ENCODE peak calls at places on chromosomes 4 and X, in ten cellular contexts. One of them, this sample, is unnamed.

GRCh38 chr4:169238445-169238844 is 32.3 kb downstream of the SH3RF1 start:
- DNase-seq in naive thymus-derived CD4-positive, alpha-beta T cell: no peak
- DNase-seq in stimulated activated CD4-positive, alpha-beta T cell treated with anti-CD3 and anti-CD28 coated beads, TNF-alpha, amount 100 ng/mL, for 48 hours: no peak
- DNase-seq in AG09319: no peak
- DNase-seq in GM10248: no peak
- DNase-seq in HT1080: peak
- DNase-seq in effector CD4-positive, alpha-beta T cell: no peak
- DNase-seq in germinal center: no peak
- DNase-seq in activated T-cell treated with anti-CD3 and anti-CD28 coated beads for 4 hours: no peak
- DNase-seq in T-helper 9 cell: no peak
- DNase-seq in this sample: no peak

GRCh38 chr4:180380733-180381132 is 1862.5 kb upstream of the TENM3 start:
- DNase-seq in naive thymus-derived CD4-positive, alpha-beta T cell: no peak
- DNase-seq in stimulated activated CD4-positive, alpha-beta T cell treated with anti-CD3 and anti-CD28 coated beads, TNF-alpha, amount 100 ng/mL, for 48 hours: no peak
- DNase-seq in AG09319: no peak
- DNase-seq in GM10248: no peak
- DNase-seq in HT1080: peak
- DNase-seq in effector CD4-positive, alpha-beta T cell: no peak
- DNase-seq in germinal center: no peak
- DNase-seq in activated T-cell treated with anti-CD3 and anti-CD28 coated beads for 4 hours: no peak
- DNase-seq in T-helper 9 cell: no peak
- DNase-seq in this sample: no peak

GRCh38 chr4:76366737-76367136 is 54.2 kb downstream of the CCDC158 start:
- DNase-seq in naive thymus-derived CD4-positive, alpha-beta T cell: no peak
- DNase-seq in stimulated activated CD4-positive, alpha-beta T cell treated with anti-CD3 and anti-CD28 coated beads, TNF-alpha, amount 100 ng/mL, for 48 hours: no peak
- DNase-seq in AG09319: no peak
- DNase-seq in GM10248: no peak
- DNase-seq in HT1080: no peak
- DNase-seq in effector CD4-positive, alpha-beta T cell: no peak
- DNase-seq in germinal center: no peak
- DNase-seq in activated T-cell treated with anti-CD3 and anti-CD28 coated beads for 4 hours: no peak
- DNase-seq in T-helper 9 cell: no peak
- DNase-seq in this sample: no peak

GRCh38 chr4:37745946-37746345 is 59.8 kb upstream of the RELL1 start:
- DNase-seq in naive thymus-derived CD4-positive, alpha-beta T cell: no peak
- DNase-seq in stimulated activated CD4-positive, alpha-beta T cell treated with anti-CD3 and anti-CD28 coated beads, TNF-alpha, amount 100 ng/mL, for 48 hours: no peak
- DNase-seq in AG09319: no peak
- DNase-seq in GM10248: no peak
- DNase-seq in HT1080: no peak
- DNase-seq in effector CD4-positive, alpha-beta T cell: no peak
- DNase-seq in germinal center: no peak
- DNase-seq in activated T-cell treated with anti-CD3 and anti-CD28 coated beads for 4 hours: no peak
- DNase-seq in T-helper 9 cell: no peak
- DNase-seq in this sample: no peak

GRCh38 chr4:107275192-107275591 is 239.1 kb upstream of the DKK2 start:
- DNase-seq in naive thymus-derived CD4-positive, alpha-beta T cell: no peak
- DNase-seq in stimulated activated CD4-positive, alpha-beta T cell treated with anti-CD3 and anti-CD28 coated beads, TNF-alpha, amount 100 ng/mL, for 48 hours: no peak
- DNase-seq in AG09319: no peak
- DNase-seq in GM10248: no peak
- DNase-seq in HT1080: no peak
- DNase-seq in effector CD4-positive, alpha-beta T cell: no peak
- DNase-seq in germinal center: no peak
- DNase-seq in activated T-cell treated with anti-CD3 and anti-CD28 coated beads for 4 hours: no peak
- DNase-seq in T-helper 9 cell: no peak
- DNase-seq in this sample: no peak

GRCh38 chr4:5524451-5524850 is 183.9 kb downstream of the EVC2 start:
- DNase-seq in naive thymus-derived CD4-positive, alpha-beta T cell: no peak
- DNase-seq in stimulated activated CD4-positive, alpha-beta T cell treated with anti-CD3 and anti-CD28 coated beads, TNF-alpha, amount 100 ng/mL, for 48 hours: no peak
- DNase-seq in AG09319: no peak
- DNase-seq in GM10248: no peak
- DNase-seq in HT1080: no peak
- DNase-seq in effector CD4-positive, alpha-beta T cell: no peak
- DNase-seq in germinal center: no peak
- DNase-seq in activated T-cell treated with anti-CD3 and anti-CD28 coated beads for 4 hours: no peak
- DNase-seq in T-helper 9 cell: no peak
- DNase-seq in this sample: no peak

GRCh38 chrX:38109042-38109904 is 102.9 kb downstream of the SYTL5 start:
- DNase-seq in naive thymus-derived CD4-positive, alpha-beta T cell: no peak
- DNase-seq in stimulated activated CD4-positive, alpha-beta T cell treated with anti-CD3 and anti-CD28 coated beads, TNF-alpha, amount 100 ng/mL, for 48 hours: no peak
- DNase-seq in AG09319: no peak
- DNase-seq in GM10248: no peak
- DNase-seq in HT1080: no peak
- DNase-seq in effector CD4-positive, alpha-beta T cell: no peak
- DNase-seq in germinal center: no peak
- DNase-seq in activated T-cell treated with anti-CD3 and anti-CD28 coated beads for 4 hours: no peak
- DNase-seq in T-helper 9 cell: no peak
- DNase-seq in this sample: no peak

GRCh38 chr4:158670975-158671664 is 567 bp downstream of the C4orf46 start:
- DNase-seq in naive thymus-derived CD4-positive, alpha-beta T cell: peak
- DNase-seq in stimulated activated CD4-positive, alpha-beta T cell treated with anti-CD3 and anti-CD28 coated beads, TNF-alpha, amount 100 ng/mL, for 48 hours: peak
- DNase-seq in AG09319: peak
- DNase-seq in GM10248: peak
- DNase-seq in HT1080: peak
- DNase-seq in effector CD4-positive, alpha-beta T cell: peak
- DNase-seq in germinal center: peak
- DNase-seq in activated T-cell treated with anti-CD3 and anti-CD28 coated beads for 4 hours: peak
- DNase-seq in T-helper 9 cell: no peak
- DNase-seq in this sample: peak

GRCh38 chr4:53459548-53459947 is 82.1 kb downstream of the FIP1L1 start:
- DNase-seq in naive thymus-derived CD4-positive, alpha-beta T cell: no peak
- DNase-seq in stimulated activated CD4-positive, alpha-beta T cell treated with anti-CD3 and anti-CD28 coated beads, TNF-alpha, amount 100 ng/mL, for 48 hours: no peak
- DNase-seq in AG09319: no peak
- DNase-seq in GM10248: no peak
- DNase-seq in HT1080: peak
- DNase-seq in effector CD4-positive, alpha-beta T cell: no peak
- DNase-seq in germinal center: no peak
- DNase-seq in activated T-cell treated with anti-CD3 and anti-CD28 coated beads for 4 hours: no peak
- DNase-seq in T-helper 9 cell: no peak
- DNase-seq in this sample: no peak

GRCh38 chr4:7774301-7775019 is 165.2 kb downstream of the AFAP1 start:
- DNase-seq in naive thymus-derived CD4-positive, alpha-beta T cell: no peak
- DNase-seq in stimulated activated CD4-positive, alpha-beta T cell treated with anti-CD3 and anti-CD28 coated beads, TNF-alpha, amount 100 ng/mL, for 48 hours: no peak
- DNase-seq in AG09319: no peak
- DNase-seq in GM10248: no peak
- DNase-seq in HT1080: no peak
- DNase-seq in effector CD4-positive, alpha-beta T cell: no peak
- DNase-seq in germinal center: no peak
- DNase-seq in activated T-cell treated with anti-CD3 and anti-CD28 coated beads for 4 hours: no peak
- DNase-seq in T-helper 9 cell: no peak
- DNase-seq in this sample: no peak

GRCh38 chrX:84188320-84188834 is 378 bp upstream of the RPS6KA6 start:
- DNase-seq in naive thymus-derived CD4-positive, alpha-beta T cell: no peak
- DNase-seq in stimulated activated CD4-positive, alpha-beta T cell treated with anti-CD3 and anti-CD28 coated beads, TNF-alpha, amount 100 ng/mL, for 48 hours: no peak
- DNase-seq in AG09319: peak
- DNase-seq in GM10248: peak
- DNase-seq in HT1080: no peak
- DNase-seq in effector CD4-positive, alpha-beta T cell: no peak
- DNase-seq in germinal center: peak
- DNase-seq in activated T-cell treated with anti-CD3 and anti-CD28 coated beads for 4 hours: no peak
- DNase-seq in T-helper 9 cell: no peak
- DNase-seq in this sample: peak

GRCh38 chrX:29948653-29949052 is 266.7 kb upstream of the MAGEB2 start:
- DNase-seq in naive thymus-derived CD4-positive, alpha-beta T cell: no peak
- DNase-seq in stimulated activated CD4-positive, alpha-beta T cell treated with anti-CD3 and anti-CD28 coated beads, TNF-alpha, amount 100 ng/mL, for 48 hours: no peak
- DNase-seq in AG09319: no peak
- DNase-seq in GM10248: no peak
- DNase-seq in HT1080: peak
- DNase-seq in effector CD4-positive, alpha-beta T cell: no peak
- DNase-seq in germinal center: no peak
- DNase-seq in activated T-cell treated with anti-CD3 and anti-CD28 coated beads for 4 hours: no peak
- DNase-seq in T-helper 9 cell: no peak
- DNase-seq in this sample: no peak

GRCh38 chrX:102042706-102043325 is 82.7 kb upstream of the TCEAL2 start:
- DNase-seq in naive thymus-derived CD4-positive, alpha-beta T cell: no peak
- DNase-seq in stimulated activated CD4-positive, alpha-beta T cell treated with anti-CD3 and anti-CD28 coated beads, TNF-alpha, amount 100 ng/mL, for 48 hours: no peak
- DNase-seq in AG09319: no peak
- DNase-seq in GM10248: no peak
- DNase-seq in HT1080: peak
- DNase-seq in effector CD4-positive, alpha-beta T cell: no peak
- DNase-seq in germinal center: no peak
- DNase-seq in activated T-cell treated with anti-CD3 and anti-CD28 coated beads for 4 hours: no peak
- DNase-seq in T-helper 9 cell: no peak
- DNase-seq in this sample: no peak

GRCh38 chr4:2448589-2448988 is 20.3 kb upstream of the RNF4 start:
- DNase-seq in naive thymus-derived CD4-positive, alpha-beta T cell: no peak
- DNase-seq in stimulated activated CD4-positive, alpha-beta T cell treated with anti-CD3 and anti-CD28 coated beads, TNF-alpha, amount 100 ng/mL, for 48 hours: no peak
- DNase-seq in AG09319: no peak
- DNase-seq in GM10248: no peak
- DNase-seq in HT1080: no peak
- DNase-seq in effector CD4-positive, alpha-beta T cell: no peak
- DNase-seq in germinal center: no peak
- DNase-seq in activated T-cell treated with anti-CD3 and anti-CD28 coated beads for 4 hours: no peak
- DNase-seq in T-helper 9 cell: no peak
- DNase-seq in this sample: no peak

GRCh38 chrX:115939636-115940160 is 230.8 kb upstream of the AGTR2 start:
- DNase-seq in naive thymus-derived CD4-positive, alpha-beta T cell: no peak
- DNase-seq in stimulated activated CD4-positive, alpha-beta T cell treated with anti-CD3 and anti-CD28 coated beads, TNF-alpha, amount 100 ng/mL, for 48 hours: no peak
- DNase-seq in AG09319: no peak
- DNase-seq in GM10248: no peak
- DNase-seq in HT1080: no peak
- DNase-seq in effector CD4-positive, alpha-beta T cell: no peak
- DNase-seq in germinal center: no peak
- DNase-seq in activated T-cell treated with anti-CD3 and anti-CD28 coated beads for 4 hours: no peak
- DNase-seq in T-helper 9 cell: no peak
- DNase-seq in this sample: no peak

GRCh38 chr4:1364217-1364616 is 17.2 kb downstream of the UVSSA start:
- DNase-seq in naive thymus-derived CD4-positive, alpha-beta T cell: no peak
- DNase-seq in stimulated activated CD4-positive, alpha-beta T cell treated with anti-CD3 and anti-CD28 coated beads, TNF-alpha, amount 100 ng/mL, for 48 hours: no peak
- DNase-seq in AG09319: no peak
- DNase-seq in GM10248: no peak
- DNase-seq in HT1080: no peak
- DNase-seq in effector CD4-positive, alpha-beta T cell: no peak
- DNase-seq in germinal center: no peak
- DNase-seq in activated T-cell treated with anti-CD3 and anti-CD28 coated beads for 4 hours: no peak
- DNase-seq in T-helper 9 cell: no peak
- DNase-seq in this sample: no peak

GRCh38 chrX:14865201-14865600 is 7.7 kb downstream of the FANCB start:
- DNase-seq in naive thymus-derived CD4-positive, alpha-beta T cell: no peak
- DNase-seq in stimulated activated CD4-positive, alpha-beta T cell treated with anti-CD3 and anti-CD28 coated beads, TNF-alpha, amount 100 ng/mL, for 48 hours: no peak
- DNase-seq in AG09319: no peak
- DNase-seq in GM10248: no peak
- DNase-seq in HT1080: no peak
- DNase-seq in effector CD4-positive, alpha-beta T cell: no peak
- DNase-seq in germinal center: no peak
- DNase-seq in activated T-cell treated with anti-CD3 and anti-CD28 coated beads for 4 hours: no peak
- DNase-seq in T-helper 9 cell: no peak
- DNase-seq in this sample: no peak

GRCh38 chr4:106898621-106899230 is 137.4 kb downstream of the DKK2 start:
- DNase-seq in naive thymus-derived CD4-positive, alpha-beta T cell: no peak
- DNase-seq in stimulated activated CD4-positive, alpha-beta T cell treated with anti-CD3 and anti-CD28 coated beads, TNF-alpha, amount 100 ng/mL, for 48 hours: no peak
- DNase-seq in AG09319: peak
- DNase-seq in GM10248: peak
- DNase-seq in HT1080: peak
- DNase-seq in effector CD4-positive, alpha-beta T cell: no peak
- DNase-seq in germinal center: peak
- DNase-seq in activated T-cell treated with anti-CD3 and anti-CD28 coated beads for 4 hours: no peak
- DNase-seq in T-helper 9 cell: no peak
- DNase-seq in this sample: peak

GRCh38 chr4:75672461-75673026 is 667 bp downstream of the G3BP2 start:
- DNase-seq in naive thymus-derived CD4-positive, alpha-beta T cell: peak
- DNase-seq in stimulated activated CD4-positive, alpha-beta T cell treated with anti-CD3 and anti-CD28 coated beads, TNF-alpha, amount 100 ng/mL, for 48 hours: peak
- DNase-seq in AG09319: no peak
- DNase-seq in GM10248: peak
- DNase-seq in HT1080: peak
- DNase-seq in effector CD4-positive, alpha-beta T cell: peak
- DNase-seq in germinal center: peak
- DNase-seq in activated T-cell treated with anti-CD3 and anti-CD28 coated beads for 4 hours: peak
- DNase-seq in T-helper 9 cell: peak
- DNase-seq in this sample: peak

GRCh38 chr4:8292388-8293107 is 23.0 kb downstream of the HTRA3 start:
- DNase-seq in naive thymus-derived CD4-positive, alpha-beta T cell: no peak
- DNase-seq in stimulated activated CD4-positive, alpha-beta T cell treated with anti-CD3 and anti-CD28 coated beads, TNF-alpha, amount 100 ng/mL, for 48 hours: no peak
- DNase-seq in AG09319: no peak
- DNase-seq in GM10248: no peak
- DNase-seq in HT1080: no peak
- DNase-seq in effector CD4-positive, alpha-beta T cell: no peak
- DNase-seq in germinal center: no peak
- DNase-seq in activated T-cell treated with anti-CD3 and anti-CD28 coated beads for 4 hours: no peak
- DNase-seq in T-helper 9 cell: no peak
- DNase-seq in this sample: no peak

GRCh38 chr4:107349266-107349665 is 313.2 kb upstream of the DKK2 start:
- DNase-seq in naive thymus-derived CD4-positive, alpha-beta T cell: no peak
- DNase-seq in stimulated activated CD4-positive, alpha-beta T cell treated with anti-CD3 and anti-CD28 coated beads, TNF-alpha, amount 100 ng/mL, for 48 hours: no peak
- DNase-seq in AG09319: no peak
- DNase-seq in GM10248: no peak
- DNase-seq in HT1080: peak
- DNase-seq in effector CD4-positive, alpha-beta T cell: no peak
- DNase-seq in germinal center: no peak
- DNase-seq in activated T-cell treated with anti-CD3 and anti-CD28 coated beads for 4 hours: no peak
- DNase-seq in T-helper 9 cell: no peak
- DNase-seq in this sample: no peak

GRCh38 chrX:34687095-34687494 is 30.0 kb upstream of the TMEM47 start:
- DNase-seq in naive thymus-derived CD4-positive, alpha-beta T cell: no peak
- DNase-seq in stimulated activated CD4-positive, alpha-beta T cell treated with anti-CD3 and anti-CD28 coated beads, TNF-alpha, amount 100 ng/mL, for 48 hours: no peak
- DNase-seq in AG09319: no peak
- DNase-seq in GM10248: no peak
- DNase-seq in HT1080: no peak
- DNase-seq in effector CD4-positive, alpha-beta T cell: no peak
- DNase-seq in germinal center: no peak
- DNase-seq in activated T-cell treated with anti-CD3 and anti-CD28 coated beads for 4 hours: no peak
- DNase-seq in T-helper 9 cell: no peak
- DNase-seq in this sample: no peak

GRCh38 chrX:119417842-119418241 is 18.7 kb downstream of the SLC25A43 start:
- DNase-seq in naive thymus-derived CD4-positive, alpha-beta T cell: no peak
- DNase-seq in stimulated activated CD4-positive, alpha-beta T cell treated with anti-CD3 and anti-CD28 coated beads, TNF-alpha, amount 100 ng/mL, for 48 hours: no peak
- DNase-seq in AG09319: no peak
- DNase-seq in GM10248: no peak
- DNase-seq in HT1080: no peak
- DNase-seq in effector CD4-positive, alpha-beta T cell: no peak
- DNase-seq in germinal center: no peak
- DNase-seq in activated T-cell treated with anti-CD3 and anti-CD28 coated beads for 4 hours: no peak
- DNase-seq in T-helper 9 cell: no peak
- DNase-seq in this sample: no peak

GRCh38 chr4:184960505-184960971 is 57.8 kb upstream of the HELT start:
- DNase-seq in naive thymus-derived CD4-positive, alpha-beta T cell: no peak
- DNase-seq in stimulated activated CD4-positive, alpha-beta T cell treated with anti-CD3 and anti-CD28 coated beads, TNF-alpha, amount 100 ng/mL, for 48 hours: no peak
- DNase-seq in AG09319: no peak
- DNase-seq in GM10248: no peak
- DNase-seq in HT1080: no peak
- DNase-seq in effector CD4-positive, alpha-beta T cell: no peak
- DNase-seq in germinal center: no peak
- DNase-seq in activated T-cell treated with anti-CD3 and anti-CD28 coated beads for 4 hours: no peak
- DNase-seq in T-helper 9 cell: no peak
- DNase-seq in this sample: no peak

GRCh38 chr4:78775278-78776030 is 696 bp upstream of the BMP2K start:
- DNase-seq in naive thymus-derived CD4-positive, alpha-beta T cell: peak
- DNase-seq in stimulated activated CD4-positive, alpha-beta T cell treated with anti-CD3 and anti-CD28 coated beads, TNF-alpha, amount 100 ng/mL, for 48 hours: peak
- DNase-seq in AG09319: no peak
- DNase-seq in GM10248: peak
- DNase-seq in HT1080: peak
- DNase-seq in effector CD4-positive, alpha-beta T cell: peak
- DNase-seq in germinal center: peak
- DNase-seq in activated T-cell treated with anti-CD3 and anti-CD28 coated beads for 4 hours: peak
- DNase-seq in T-helper 9 cell: peak
- DNase-seq in this sample: peak

GRCh38 chrX:10017866-10018265 is 50.7 kb downstream of the CLDN34 start:
- DNase-seq in naive thymus-derived CD4-positive, alpha-beta T cell: no peak
- DNase-seq in stimulated activated CD4-positive, alpha-beta T cell treated with anti-CD3 and anti-CD28 coated beads, TNF-alpha, amount 100 ng/mL, for 48 hours: no peak
- DNase-seq in AG09319: no peak
- DNase-seq in GM10248: no peak
- DNase-seq in HT1080: peak
- DNase-seq in effector CD4-positive, alpha-beta T cell: no peak
- DNase-seq in germinal center: no peak
- DNase-seq in activated T-cell treated with anti-CD3 and anti-CD28 coated beads for 4 hours: no peak
- DNase-seq in T-helper 9 cell: no peak
- DNase-seq in this sample: no peak

GRCh38 chr4:156956947-156957346 is 14.7 kb downstream of the PDGFC start:
- DNase-seq in naive thymus-derived CD4-positive, alpha-beta T cell: no peak
- DNase-seq in stimulated activated CD4-positive, alpha-beta T cell treated with anti-CD3 and anti-CD28 coated beads, TNF-alpha, amount 100 ng/mL, for 48 hours: no peak
- DNase-seq in AG09319: no peak
- DNase-seq in GM10248: no peak
- DNase-seq in HT1080: no peak
- DNase-seq in effector CD4-positive, alpha-beta T cell: no peak
- DNase-seq in germinal center: no peak
- DNase-seq in activated T-cell treated with anti-CD3 and anti-CD28 coated beads for 4 hours: no peak
- DNase-seq in T-helper 9 cell: no peak
- DNase-seq in this sample: no peak

GRCh38 chr4:81635747-81636146 is 164.0 kb upstream of the RASGEF1B start:
- DNase-seq in naive thymus-derived CD4-positive, alpha-beta T cell: no peak
- DNase-seq in stimulated activated CD4-positive, alpha-beta T cell treated with anti-CD3 and anti-CD28 coated beads, TNF-alpha, amount 100 ng/mL, for 48 hours: no peak
- DNase-seq in AG09319: no peak
- DNase-seq in GM10248: peak
- DNase-seq in HT1080: no peak
- DNase-seq in effector CD4-positive, alpha-beta T cell: no peak
- DNase-seq in germinal center: peak
- DNase-seq in activated T-cell treated with anti-CD3 and anti-CD28 coated beads for 4 hours: no peak
- DNase-seq in T-helper 9 cell: no peak
- DNase-seq in this sample: no peak

This sample was measured in frontal cortex.